ENCODE peak calls at places on chromosomes 16 and 17, in eight cellular contexts. Z is choroid plexus epithelial cell, J is HFF-Myc, U is fibroblast of mammary gland, M is foreskin fibroblast, W is ovary, T is lower lobe of right lung, I is psoas muscle. Y is an unnamed sample.

GRCh38 chr17:8109669-8110455 is 8.5 kb downstream of the ALOXE3 start:
- DNase-seq in I (peak; percentile 49), M (no peak), U (peak; percentile 38), Z (no peak), T (peak; percentile 83), J (no peak), W (peak; percentile 71), Y (no peak)

GRCh38 chr17:75407655-75408352 is 2.3 kb upstream of the GRB2 start:
- DNase-seq in U (no peak), J (no peak), T (no peak), Z (no peak), I (no peak), W (no peak), M (no peak), Y (no peak)

GRCh38 chr17:68390888-68391545 is 66.3 kb downstream of the WIPI1 start:
- DNase-seq in Z (no peak), T (no peak), I (peak; percentile 50), J (no peak), W (peak; percentile 34), U (peak; percentile 43), M (peak; percentile 41), Y (no peak)

GRCh38 chr17:81335388-81336157 is 40.5 kb upstream of the SLC38A10 start:
- DNase-seq in I (no peak), W (no peak), U (no peak), M (no peak), Z (no peak), T (peak; percentile 70), J (no peak), Y (no peak)

GRCh38 chr17:75260679-75261335 is 599 bp downstream of the GGA3 start:
- DNase-seq in Z (peak; percentile 35), T (no peak), W (no peak), M (no peak), U (no peak), I (no peak), J (no peak), Y (no peak)

GRCh38 chr17:35081638-35082037 is 18.1 kb upstream of the RFFL start:
- DNase-seq in W (no peak), U (no peak), T (no peak), I (no peak), J (no peak), M (no peak), Z (no peak), Y (no peak)

GRCh38 chr17:63641678-63642077 is 19.5 kb downstream of the MAP3K3 start:
- DNase-seq in W (no peak), T (no peak), J (no peak), I (no peak), U (no peak), M (no peak), Z (no peak), Y (no peak)

GRCh38 chr17:19448341-19449268 is 37.6 kb downstream of the RNF112 start:
- DNase-seq in W (no peak), U (peak; percentile 99), I (no peak), Z (peak; percentile 98), M (peak; percentile 94), T (no peak), J (peak; percentile 93), Y (peak; percentile 87)

GRCh38 chr17:33019161-33019560 is 27.5 kb downstream of the SPACA3 start:
- DNase-seq in Z (no peak), J (no peak), W (no peak), I (no peak), U (no peak), T (no peak), M (no peak), Y (no peak)

GRCh38 chr17:76599699-76600460 is 14.2 kb upstream of the ST6GALNAC2 start:
- DNase-seq in W (no peak), T (no peak), Z (no peak), U (no peak), I (no peak), M (no peak), J (no peak), Y (no peak)

GRCh38 chr17:8192070-8192815 is 2.3 kb upstream of the BORCS6 start:
- DNase-seq in W (peak; percentile 74), U (peak; percentile 95), I (peak; percentile 75), J (peak; percentile 86), T (peak; percentile 72), M (peak; percentile 75), Z (peak; percentile 97), Y (no peak)

GRCh38 chr16:30893082-30893743 is 664 bp downstream of the BCL7C start:
- DNase-seq in Z (no peak), I (no peak), W (peak; percentile 66), J (no peak), U (no peak), M (no peak), T (no peak), Y (no peak)

GRCh38 chr16:25988089-25988488 is 296.3 kb downstream of the HS3ST4 start:
- DNase-seq in I (no peak), U (no peak), M (no peak), Z (no peak), W (no peak), T (no peak), J (no peak), Y (no peak)

GRCh38 chr17:81599719-81600486 is 37.0 kb downstream of the NPLOC4 start:
- DNase-seq in M (peak; percentile 67), U (peak; percentile 74), Z (peak; percentile 73), W (no peak), J (no peak), I (no peak), T (no peak), Y (no peak)

GRCh38 chr17:35731239-35731931 is at the start of gene RASL10B:
- DNase-seq in J (no peak), I (peak; percentile 68), U (no peak), W (peak; percentile 80), M (peak; percentile 49), T (peak; percentile 60), Z (peak; percentile 57), Y (no peak)

GRCh38 chr16:56600398-56600999 is 7.9 kb upstream of the MT2A start:
- DNase-seq in W (no peak), J (no peak), Z (peak; percentile 79), T (no peak), M (peak; percentile 64), U (peak; percentile 73), I (no peak), Y (no peak)

DNA sequence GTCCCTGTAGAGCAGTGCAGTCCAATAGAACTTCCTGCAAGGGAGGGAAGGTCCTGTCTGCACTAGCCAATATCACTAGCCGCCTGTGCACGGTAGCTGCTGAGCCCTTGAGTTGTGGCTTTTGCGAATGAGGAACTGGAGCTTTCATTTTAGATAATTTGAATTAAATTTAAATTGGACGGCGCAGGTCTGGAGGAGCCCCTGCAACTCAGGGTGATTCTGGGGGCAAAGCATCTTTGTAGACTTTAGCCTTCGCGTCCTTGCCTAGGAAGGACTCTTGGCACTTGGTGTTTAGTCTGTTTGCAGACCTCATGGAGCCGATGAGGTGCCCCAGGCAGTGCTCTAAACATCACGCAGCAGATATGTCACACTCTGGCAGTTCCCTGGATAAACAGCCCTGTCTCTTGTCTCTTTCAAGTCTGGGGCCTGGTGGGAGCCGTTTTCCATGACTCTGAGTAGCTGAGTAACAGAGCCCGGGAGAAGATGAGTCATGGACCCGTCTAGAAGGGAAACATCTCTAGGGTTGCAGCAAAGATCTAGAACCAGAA is 122.1 kb downstream of the CCDC182 start:
- DNase-seq in U (peak; percentile 54), M (peak; percentile 64), Z (peak; percentile 68), J (no peak), I (no peak), T (no peak), W (peak; percentile 15), Y (peak; percentile 19)
- H3K4me3 ChIP-seq in U (no peak overlapping the region), M (no peak overlapping the region), Z (no peak overlapping the region), J (no peak overlapping the region), I (no peak overlapping the region), T (no peak overlapping the region), W (no peak overlapping the region), Y (no peak overlapping the region)

GRCh38 chr17:65941500-65941899 is 250.4 kb downstream of the CEP112 start:
- DNase-seq in M (no peak), I (no peak), Z (no peak), U (peak; percentile 6), W (no peak), J (no peak), T (no peak), Y (no peak)
- TF ChIP-seq CTCF in M (no peak), I (no peak), Z (no peak), U (peak; percentile 20), W (no peak), J (no peak), T (no peak), Y (no peak)

DNA sequence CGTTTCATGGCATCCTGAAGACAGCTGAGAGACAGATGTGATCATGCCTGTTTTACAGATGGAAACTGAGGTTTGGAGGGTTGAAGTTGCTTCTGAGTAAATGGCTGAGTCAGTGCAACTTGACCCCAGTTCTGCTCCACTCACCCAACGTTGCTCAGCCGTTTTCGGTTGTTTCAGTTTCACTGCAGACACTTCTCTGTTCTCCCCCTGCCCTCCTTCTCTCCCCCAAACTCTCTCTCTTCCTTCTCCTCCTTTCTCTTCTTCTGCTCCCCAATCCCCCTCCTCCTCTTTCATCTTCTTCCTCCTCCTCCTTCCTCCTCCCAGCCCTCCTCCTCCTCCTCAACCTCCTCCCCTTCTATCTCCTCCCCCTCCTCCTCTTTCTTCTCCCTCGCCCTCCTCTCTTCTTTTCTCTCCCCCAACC is 9.4 kb upstream of the CEP20 start:
- DNase-seq in T (no peak), I (no peak), U (peak; percentile 82), Z (peak; percentile 65), M (peak; percentile 69), W (no peak), J (peak; percentile 70), Y (no peak)
- H3K4me3 ChIP-seq in T (no peak overlapping the region), I (no peak overlapping the region), U (no peak overlapping the region), Z (peak overlapping the region; percentile 0), M (peak overlapping the region; percentile 13), W (no peak overlapping the region), J (peak overlapping the region; percentile 30), Y (no peak overlapping the region)

GRCh38 chr16:79283578-79283977 is 317.0 kb downstream of the MAF start:
- DNase-seq in U (no peak), Z (no peak), W (no peak), J (no peak), I (no peak), M (no peak), T (no peak), Y (no peak)
- TF ChIP-seq CTCF in U (no peak), Z (no peak), W (no peak), J (no peak), I (no peak), M (no peak), T (no peak), Y (no peak)

Y was measured in BJ.